ENCODE peak calls at places on chromosomes 16 and 17, in seven cellular contexts. One of them, this sample, is unnamed.

GRCh38 chr17:78128616-78129384 is at the start of gene TMC6:
- DNase-seq in H9: peak
- DNase-seq in IMR-90: no peak
- DNase-seq in neuronal stem cell: peak
- DNase-seq in H1: peak
- DNase-seq in mesendoderm: peak
- DNase-seq in trophoblast cell: peak
- DNase-seq in this sample: peak

GRCh38 chr16:6266703-6267102 is 1065.9 kb upstream of the RBFOX1 start:
- DNase-seq in H9: no peak
- DNase-seq in IMR-90: no peak
- DNase-seq in neuronal stem cell: no peak
- DNase-seq in H1: no peak
- DNase-seq in mesendoderm: no peak
- DNase-seq in trophoblast cell: no peak
- DNase-seq in this sample: no peak

GRCh38 chr17:78991017-78991783 is 11.5 kb upstream of the LGALS3BP start:
- DNase-seq in H9: no peak
- DNase-seq in IMR-90: no peak
- DNase-seq in neuronal stem cell: no peak
- DNase-seq in H1: no peak
- DNase-seq in mesendoderm: no peak
- DNase-seq in trophoblast cell: no peak
- DNase-seq in this sample: no peak

GRCh38 chr17:3003401-3004149 is 59.8 kb downstream of the OR1D5 start:
- DNase-seq in H9: no peak
- DNase-seq in IMR-90: no peak
- DNase-seq in neuronal stem cell: no peak
- DNase-seq in H1: no peak
- DNase-seq in mesendoderm: no peak
- DNase-seq in trophoblast cell: no peak
- DNase-seq in this sample: no peak

GRCh38 chr16:12436201-12436657 is 367.5 kb downstream of the CPPED1 start:
- DNase-seq in H9: peak
- DNase-seq in IMR-90: no peak
- DNase-seq in neuronal stem cell: peak
- DNase-seq in H1: peak
- DNase-seq in mesendoderm: peak
- DNase-seq in trophoblast cell: no peak
- DNase-seq in this sample: no peak

GRCh38 chr17:42340691-42341127 is 47.5 kb downstream of the STAT3 start:
- DNase-seq in H9: no peak
- DNase-seq in IMR-90: no peak
- DNase-seq in neuronal stem cell: no peak
- DNase-seq in H1: no peak
- DNase-seq in mesendoderm: no peak
- DNase-seq in trophoblast cell: no peak
- DNase-seq in this sample: no peak

GRCh38 chr16:56950881-56951771 is 10.6 kb upstream of the CETP start:
- DNase-seq in H9: peak
- DNase-seq in IMR-90: peak
- DNase-seq in neuronal stem cell: peak
- DNase-seq in H1: peak
- DNase-seq in mesendoderm: peak
- DNase-seq in trophoblast cell: peak
- DNase-seq in this sample: peak

GRCh38 chr16:19130852-19131808 is 17.4 kb downstream of the ITPRIPL2 start:
- DNase-seq in H9: no peak
- DNase-seq in IMR-90: peak
- DNase-seq in neuronal stem cell: no peak
- DNase-seq in H1: no peak
- DNase-seq in mesendoderm: peak
- DNase-seq in trophoblast cell: no peak
- DNase-seq in this sample: peak

GRCh38 chr17:67130768-67131167 is 86.4 kb downstream of the CACNG1 start:
- DNase-seq in H9: no peak
- DNase-seq in IMR-90: no peak
- DNase-seq in neuronal stem cell: no peak
- DNase-seq in H1: no peak
- DNase-seq in mesendoderm: no peak
- DNase-seq in trophoblast cell: no peak
- DNase-seq in this sample: no peak

GRCh38 chr16:68909099-68909733 is 65.9 kb downstream of the TANGO6 start:
- DNase-seq in H9: no peak
- DNase-seq in IMR-90: peak
- DNase-seq in neuronal stem cell: no peak
- DNase-seq in H1: no peak
- DNase-seq in mesendoderm: no peak
- DNase-seq in trophoblast cell: peak
- DNase-seq in this sample: peak

GRCh38 chr16:17431012-17431411 is 39.7 kb downstream of the XYLT1 start:
- DNase-seq in H9: no peak
- DNase-seq in IMR-90: peak
- DNase-seq in neuronal stem cell: no peak
- DNase-seq in H1: no peak
- DNase-seq in mesendoderm: peak
- DNase-seq in trophoblast cell: no peak
- DNase-seq in this sample: no peak

GRCh38 chr17:43908111-43908721 is 880 bp upstream of the MPP2 start:
- DNase-seq in H9: peak
- DNase-seq in IMR-90: peak
- DNase-seq in neuronal stem cell: peak
- DNase-seq in H1: peak
- DNase-seq in mesendoderm: peak
- DNase-seq in trophoblast cell: peak
- DNase-seq in this sample: peak

GRCh38 chr17:60372790-60373483 is 19.0 kb downstream of the USP32 start:
- DNase-seq in H9: no peak
- DNase-seq in IMR-90: peak
- DNase-seq in neuronal stem cell: no peak
- DNase-seq in H1: no peak
- DNase-seq in mesendoderm: peak
- DNase-seq in trophoblast cell: no peak
- DNase-seq in this sample: peak

GRCh38 chr17:6061290-6061689 is 8.9 kb upstream of the WSCD1 start:
- DNase-seq in H9: no peak
- DNase-seq in IMR-90: peak
- DNase-seq in neuronal stem cell: no peak
- DNase-seq in H1: no peak
- DNase-seq in mesendoderm: no peak
- DNase-seq in trophoblast cell: no peak
- DNase-seq in this sample: peak

GRCh38 chr16:11303405-11304138 is 22.4 kb upstream of the PRM1 start:
- DNase-seq in H9: no peak
- DNase-seq in IMR-90: no peak
- DNase-seq in neuronal stem cell: no peak
- DNase-seq in H1: no peak
- DNase-seq in mesendoderm: no peak
- DNase-seq in trophoblast cell: peak
- DNase-seq in this sample: peak

GRCh38 chr16:12612598-12613101 is 191.0 kb downstream of the CPPED1 start:
- DNase-seq in H9: no peak
- DNase-seq in IMR-90: no peak
- DNase-seq in neuronal stem cell: no peak
- DNase-seq in H1: no peak
- DNase-seq in mesendoderm: peak
- DNase-seq in trophoblast cell: peak
- DNase-seq in this sample: no peak

GRCh38 chr16:1474047-1474446 is 781 bp downstream of the CLCN7 start:
- DNase-seq in H9: no peak
- DNase-seq in IMR-90: no peak
- DNase-seq in neuronal stem cell: no peak
- DNase-seq in H1: no peak
- DNase-seq in mesendoderm: peak
- DNase-seq in trophoblast cell: no peak
- DNase-seq in this sample: no peak

DNA sequence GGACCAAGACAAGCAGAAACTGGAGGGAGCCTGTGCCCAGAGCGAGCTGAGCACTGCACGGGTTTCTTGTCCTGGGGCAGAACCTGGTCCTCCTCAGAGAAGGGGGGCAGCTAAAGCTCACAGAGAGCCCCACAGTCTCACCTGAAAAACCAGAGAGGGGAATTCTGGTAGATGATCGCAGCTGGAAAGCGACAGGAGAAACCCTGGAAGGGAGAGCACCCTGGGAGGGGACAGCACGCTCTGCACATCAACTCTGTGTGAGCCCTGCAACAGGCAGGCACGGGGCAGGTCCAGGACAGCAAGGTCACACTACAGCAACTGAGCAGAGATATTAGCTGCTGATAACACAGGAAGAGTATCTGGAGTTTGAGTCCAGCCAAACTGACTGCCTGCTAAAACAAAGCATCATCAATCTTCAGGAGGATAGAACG is 18.2 kb downstream of the ZCCHC14 start:
- DNase-seq in H9: no peak
- DNase-seq in IMR-90: no peak
- DNase-seq in neuronal stem cell: no peak
- DNase-seq in H1: no peak
- DNase-seq in mesendoderm: no peak
- DNase-seq in trophoblast cell: no peak
- DNase-seq in this sample: no peak
- H3K18ac ChIP-seq in H9: no peak
- H3K18ac ChIP-seq in IMR-90: no peak
- H3K18ac ChIP-seq in neuronal stem cell: no peak
- H3K18ac ChIP-seq in H1: no peak
- H3K18ac ChIP-seq in mesendoderm: no peak
- H3K18ac ChIP-seq in trophoblast cell: no peak
- H3K18ac ChIP-seq in this sample: peak

GRCh38 chr17:73393962-73394361 is 82.2 kb upstream of the CDC42EP4 start:
- DNase-seq in H9: peak
- DNase-seq in IMR-90: peak
- DNase-seq in neuronal stem cell: no peak
- DNase-seq in H1: no peak
- DNase-seq in mesendoderm: peak
- DNase-seq in trophoblast cell: no peak
- DNase-seq in this sample: peak

GRCh38 chr17:73391331-73392265 is 79.8 kb upstream of the CDC42EP4 start:
- DNase-seq in H9: peak
- DNase-seq in IMR-90: no peak
- DNase-seq in neuronal stem cell: no peak
- DNase-seq in H1: no peak
- DNase-seq in mesendoderm: no peak
- DNase-seq in trophoblast cell: no peak
- DNase-seq in this sample: no peak

GRCh38 chr17:73394523-73395450 is 83.0 kb upstream of the CDC42EP4 start:
- DNase-seq in H9: peak
- DNase-seq in IMR-90: no peak
- DNase-seq in neuronal stem cell: no peak
- DNase-seq in H1: no peak
- DNase-seq in mesendoderm: no peak
- DNase-seq in trophoblast cell: no peak
- DNase-seq in this sample: no peak

GRCh38 chr17:73390851-73391250 is 79.0 kb upstream of the CDC42EP4 start:
- DNase-seq in H9: no peak
- DNase-seq in IMR-90: no peak
- DNase-seq in neuronal stem cell: no peak
- DNase-seq in H1: no peak
- DNase-seq in mesendoderm: no peak
- DNase-seq in trophoblast cell: no peak
- DNase-seq in this sample: no peak

DNA sequence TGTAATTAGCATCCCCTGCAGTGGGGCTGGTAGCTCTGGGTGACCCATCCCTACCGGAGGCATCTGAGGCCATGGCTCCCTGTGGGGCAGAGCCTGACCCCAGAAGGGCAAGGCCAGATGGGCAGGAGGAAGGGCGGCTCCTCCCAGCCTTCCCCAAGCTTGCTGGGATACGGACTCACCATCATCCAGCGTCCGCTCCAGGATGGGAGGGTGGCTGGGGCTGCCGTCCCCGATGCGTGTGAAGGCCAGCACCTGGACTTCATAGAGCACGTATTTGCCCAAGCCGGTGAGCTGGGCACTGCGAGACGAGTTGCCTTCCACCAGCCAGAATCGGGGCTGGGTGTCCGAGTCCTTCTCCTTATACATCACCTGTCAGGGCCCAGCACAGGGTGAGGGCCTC is 81.6 kb upstream of the CDC42EP4 start:
- DNase-seq in H9: peak
- DNase-seq in IMR-90: no peak
- DNase-seq in neuronal stem cell: no peak
- DNase-seq in H1: no peak
- DNase-seq in mesendoderm: no peak
- DNase-seq in trophoblast cell: no peak
- DNase-seq in this sample: no peak
- H4K8ac ChIP-seq in H9: no peak
- H4K8ac ChIP-seq in IMR-90: no peak
- H4K8ac ChIP-seq in neuronal stem cell: no peak
- H4K8ac ChIP-seq in H1: no peak
- H4K8ac ChIP-seq in mesendoderm: no peak
- H4K8ac ChIP-seq in trophoblast cell: no peak
- H4K8ac ChIP-seq in this sample: no peak

GRCh38 chr17:53409588-53409987 is 413.1 kb upstream of the KIF2B start:
- DNase-seq in H9: no peak
- DNase-seq in IMR-90: no peak
- DNase-seq in neuronal stem cell: no peak
- DNase-seq in H1: no peak
- DNase-seq in mesendoderm: no peak
- DNase-seq in trophoblast cell: no peak
- DNase-seq in this sample: no peak

DNA sequence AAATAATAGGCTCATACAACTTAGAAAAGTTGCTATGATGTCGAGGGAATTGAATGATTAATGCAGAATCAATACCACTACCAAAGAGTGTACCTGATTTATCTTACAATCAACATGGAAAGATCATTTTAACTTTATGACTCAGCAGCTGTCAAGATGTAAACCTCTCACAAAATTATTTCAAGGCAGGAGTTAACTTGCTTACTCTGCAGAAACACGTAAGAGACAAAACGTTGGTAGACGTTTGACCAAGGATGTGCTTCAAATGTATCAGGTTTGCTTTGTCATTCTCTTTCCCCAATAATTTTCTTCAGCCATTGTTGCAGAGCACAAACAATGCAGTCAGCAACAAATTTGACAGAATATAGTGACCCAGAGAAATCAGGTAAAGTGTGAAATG is 415.8 kb upstream of the KIF2B start:
- DNase-seq in H9: no peak
- DNase-seq in IMR-90: no peak
- DNase-seq in neuronal stem cell: no peak
- DNase-seq in H1: no peak
- DNase-seq in mesendoderm: no peak
- DNase-seq in trophoblast cell: no peak
- DNase-seq in this sample: no peak
- H3K23ac ChIP-seq in H9: no peak
- H3K23ac ChIP-seq in IMR-90: no peak
- H3K23ac ChIP-seq in neuronal stem cell: no peak
- H3K23ac ChIP-seq in H1: no peak
- H3K23ac ChIP-seq in mesendoderm: no peak
- H3K23ac ChIP-seq in trophoblast cell: no peak
- H3K23ac ChIP-seq in this sample: no peak

GRCh38 chr17:50164697-50164988 is 1.2 kb upstream of the SGCA start:
- DNase-seq in H9: no peak
- DNase-seq in IMR-90: no peak
- DNase-seq in neuronal stem cell: no peak
- DNase-seq in H1: no peak
- DNase-seq in mesendoderm: no peak
- DNase-seq in trophoblast cell: no peak
- DNase-seq in this sample: no peak
- H3K18ac ChIP-seq in H9: no peak
- H3K18ac ChIP-seq in IMR-90: no peak
- H3K18ac ChIP-seq in neuronal stem cell: no peak
- H3K18ac ChIP-seq in H1: no peak
- H3K18ac ChIP-seq in mesendoderm: no peak
- H3K18ac ChIP-seq in trophoblast cell: no peak
- H3K18ac ChIP-seq in this sample: no peak

GRCh38 chr16:85167589-85168537 is 55.6 kb upstream of the CIBAR2 start:
- DNase-seq in H9: no peak
- DNase-seq in IMR-90: no peak
- DNase-seq in neuronal stem cell: no peak
- DNase-seq in H1: no peak
- DNase-seq in mesendoderm: peak
- DNase-seq in trophoblast cell: no peak
- DNase-seq in this sample: no peak
- H4K8ac ChIP-seq in H9: no peak
- H4K8ac ChIP-seq in IMR-90: no peak
- H4K8ac ChIP-seq in neuronal stem cell: no peak
- H4K8ac ChIP-seq in H1: no peak
- H4K8ac ChIP-seq in mesendoderm: no peak
- H4K8ac ChIP-seq in trophoblast cell: no peak
- H4K8ac ChIP-seq in this sample: no peak